ENCODE peak calls at places on chromosomes 16 and 17, in nine cellular contexts. One of them, this sample, is unnamed.
A peak's percentile ranks its signal among the peaks of the same experiment; 100 is the strongest.

GRCh38 chr17:49523706-49524472 is 28.8 kb downstream of the NGFR start:
- DNase-seq in Calu3: peak; percentile 71
- DNase-seq in AG04450: no peak
- DNase-seq in left ventricle myocardium inferior: no peak
- DNase-seq in kidney epithelial cell: no peak
- DNase-seq in PC-3: peak; percentile 50
- DNase-seq in body of pancreas: no peak
- DNase-seq in psoas muscle: no peak
- DNase-seq in WTC11: peak; percentile 9
- DNase-seq in this sample: no peak

GRCh38 chr17:40542562-40543411 is 22.5 kb downstream of the CCR7 start:
- DNase-seq in Calu3: no peak
- DNase-seq in AG04450: peak; percentile 92
- DNase-seq in left ventricle myocardium inferior: peak; percentile 83
- DNase-seq in kidney epithelial cell: no peak
- DNase-seq in PC-3: no peak
- DNase-seq in body of pancreas: peak; percentile 44
- DNase-seq in psoas muscle: peak; percentile 88
- DNase-seq in WTC11: peak; percentile 7
- DNase-seq in this sample: peak; percentile 95

GRCh38 chr17:46772013-46772878 is 46.2 kb downstream of the WNT3 start:
- DNase-seq in Calu3: peak; percentile 65
- DNase-seq in AG04450: no peak
- DNase-seq in left ventricle myocardium inferior: peak; percentile 35
- DNase-seq in kidney epithelial cell: no peak
- DNase-seq in PC-3: peak; percentile 77
- DNase-seq in body of pancreas: peak; percentile 53
- DNase-seq in psoas muscle: peak; percentile 35
- DNase-seq in WTC11: peak; percentile 81
- DNase-seq in this sample: peak; percentile 47

GRCh38 chr17:14545156-14545906 is 244.4 kb downstream of the HS3ST3B1 start:
- DNase-seq in Calu3: peak; percentile 32
- DNase-seq in AG04450: no peak
- DNase-seq in left ventricle myocardium inferior: no peak
- DNase-seq in kidney epithelial cell: no peak
- DNase-seq in PC-3: peak; percentile 48
- DNase-seq in body of pancreas: no peak
- DNase-seq in psoas muscle: no peak
- DNase-seq in WTC11: no peak
- DNase-seq in this sample: no peak

GRCh38 chr16:64238576-64238975 is 883.3 kb downstream of the CDH11 start:
- DNase-seq in Calu3: no peak
- DNase-seq in AG04450: no peak
- DNase-seq in left ventricle myocardium inferior: no peak
- DNase-seq in kidney epithelial cell: no peak
- DNase-seq in PC-3: peak; percentile 74
- DNase-seq in body of pancreas: no peak
- DNase-seq in psoas muscle: no peak
- DNase-seq in WTC11: no peak
- DNase-seq in this sample: no peak

GRCh38 chr16:16861546-16861945 is 482.6 kb downstream of the NPIPA7 start:
- DNase-seq in Calu3: peak; percentile 59
- DNase-seq in AG04450: peak; percentile 0
- DNase-seq in left ventricle myocardium inferior: no peak
- DNase-seq in kidney epithelial cell: no peak
- DNase-seq in PC-3: peak; percentile 34
- DNase-seq in body of pancreas: peak; percentile 56
- DNase-seq in psoas muscle: peak; percentile 19
- DNase-seq in WTC11: peak; percentile 60
- DNase-seq in this sample: peak; percentile 69

GRCh38 chr17:8647202-8647601 is 16.7 kb upstream of the MYH10 start:
- DNase-seq in Calu3: no peak
- DNase-seq in AG04450: no peak
- DNase-seq in left ventricle myocardium inferior: no peak
- DNase-seq in kidney epithelial cell: no peak
- DNase-seq in PC-3: no peak
- DNase-seq in body of pancreas: no peak
- DNase-seq in psoas muscle: no peak
- DNase-seq in WTC11: no peak
- DNase-seq in this sample: no peak

GRCh38 chr17:79976451-79976850 is 59.2 kb downstream of the TBC1D16 start:
- DNase-seq in Calu3: no peak
- DNase-seq in AG04450: no peak
- DNase-seq in left ventricle myocardium inferior: no peak
- DNase-seq in kidney epithelial cell: no peak
- DNase-seq in PC-3: no peak
- DNase-seq in body of pancreas: peak; percentile 6
- DNase-seq in psoas muscle: no peak
- DNase-seq in WTC11: no peak
- DNase-seq in this sample: peak; percentile 42

GRCh38 chr17:36722121-36722902 is 120.9 kb downstream of the MRM1 start:
- DNase-seq in Calu3: peak; percentile 58
- DNase-seq in AG04450: no peak
- DNase-seq in left ventricle myocardium inferior: peak; percentile 44
- DNase-seq in kidney epithelial cell: no peak
- DNase-seq in PC-3: peak; percentile 33
- DNase-seq in body of pancreas: peak; percentile 21
- DNase-seq in psoas muscle: peak; percentile 54
- DNase-seq in WTC11: peak; percentile 68
- DNase-seq in this sample: peak; percentile 65

GRCh38 chr16:69771651-69771967 is 9.5 kb downstream of the WWP2 start:
- DNase-seq in Calu3: no peak
- DNase-seq in AG04450: no peak
- DNase-seq in left ventricle myocardium inferior: no peak
- DNase-seq in kidney epithelial cell: no peak
- DNase-seq in PC-3: no peak
- DNase-seq in body of pancreas: no peak
- DNase-seq in psoas muscle: no peak
- DNase-seq in WTC11: no peak
- DNase-seq in this sample: no peak

GRCh38 chr16:83652898-83653297 is 154.9 kb upstream of the HSBP1 start:
- DNase-seq in Calu3: no peak
- DNase-seq in AG04450: no peak
- DNase-seq in left ventricle myocardium inferior: no peak
- DNase-seq in kidney epithelial cell: no peak
- DNase-seq in PC-3: no peak
- DNase-seq in body of pancreas: no peak
- DNase-seq in psoas muscle: no peak
- DNase-seq in WTC11: no peak
- DNase-seq in this sample: no peak

GRCh38 chr16:35559911-35560636 is 2100.7 kb downstream of the TP53TG3F start:
- DNase-seq in Calu3: no peak
- DNase-seq in AG04450: no peak
- DNase-seq in left ventricle myocardium inferior: no peak
- DNase-seq in kidney epithelial cell: no peak
- DNase-seq in PC-3: peak; percentile 28
- DNase-seq in body of pancreas: no peak
- DNase-seq in psoas muscle: no peak
- DNase-seq in WTC11: no peak
- DNase-seq in this sample: no peak

GRCh38 chr17:83195330-83196087 is 116.1 kb downstream of the METRNL start:
- DNase-seq in Calu3: no peak
- DNase-seq in AG04450: no peak
- DNase-seq in left ventricle myocardium inferior: peak; percentile 60
- DNase-seq in kidney epithelial cell: no peak
- DNase-seq in PC-3: no peak
- DNase-seq in body of pancreas: no peak
- DNase-seq in psoas muscle: peak; percentile 65
- DNase-seq in WTC11: no peak
- DNase-seq in this sample: no peak

GRCh38 chr17:34626141-34626681 is 46.8 kb downstream of the TMEM132E start:
- DNase-seq in Calu3: no peak
- DNase-seq in AG04450: no peak
- DNase-seq in left ventricle myocardium inferior: no peak
- DNase-seq in kidney epithelial cell: no peak
- DNase-seq in PC-3: no peak
- DNase-seq in body of pancreas: peak; percentile 16
- DNase-seq in psoas muscle: no peak
- DNase-seq in WTC11: peak; percentile 44
- DNase-seq in this sample: no peak

GRCh38 chr16:17026600-17027242 is 444.0 kb downstream of the XYLT1 start:
- DNase-seq in Calu3: no peak
- DNase-seq in AG04450: no peak
- DNase-seq in left ventricle myocardium inferior: no peak
- DNase-seq in kidney epithelial cell: no peak
- DNase-seq in PC-3: no peak
- DNase-seq in body of pancreas: no peak
- DNase-seq in psoas muscle: no peak
- DNase-seq in WTC11: no peak
- DNase-seq in this sample: no peak

GRCh38 chr16:84810518-84811273 is 9.1 kb upstream of the CRISPLD2 start:
- DNase-seq in Calu3: no peak
- DNase-seq in AG04450: no peak
- DNase-seq in left ventricle myocardium inferior: no peak
- DNase-seq in kidney epithelial cell: no peak
- DNase-seq in PC-3: no peak
- DNase-seq in body of pancreas: no peak
- DNase-seq in psoas muscle: peak; percentile 52
- DNase-seq in WTC11: no peak
- DNase-seq in this sample: no peak

GRCh38 chr16:72876221-72876620 is 171.7 kb downstream of the ZFHX3 start:
- DNase-seq in Calu3: no peak
- DNase-seq in AG04450: peak; percentile 73
- DNase-seq in left ventricle myocardium inferior: peak; percentile 75
- DNase-seq in kidney epithelial cell: peak; percentile 14
- DNase-seq in PC-3: no peak
- DNase-seq in body of pancreas: no peak
- DNase-seq in psoas muscle: peak; percentile 74
- DNase-seq in WTC11: no peak
- DNase-seq in this sample: peak; percentile 48

GRCh38 chr16:68776821-68777485 is 39.9 kb downstream of the CDH1 start:
- DNase-seq in Calu3: no peak
- DNase-seq in AG04450: no peak
- DNase-seq in left ventricle myocardium inferior: no peak
- DNase-seq in kidney epithelial cell: no peak
- DNase-seq in PC-3: no peak
- DNase-seq in body of pancreas: no peak
- DNase-seq in psoas muscle: no peak
- DNase-seq in WTC11: no peak
- DNase-seq in this sample: no peak

GRCh38 chr16:71368958-71369357 is 10.4 kb downstream of the CALB2 start:
- DNase-seq in Calu3: no peak
- DNase-seq in AG04450: no peak
- DNase-seq in left ventricle myocardium inferior: no peak
- DNase-seq in kidney epithelial cell: no peak
- DNase-seq in PC-3: no peak
- DNase-seq in body of pancreas: no peak
- DNase-seq in psoas muscle: no peak
- DNase-seq in WTC11: no peak
- DNase-seq in this sample: no peak

GRCh38 chr16:71364306-71364705 is 5.8 kb downstream of the CALB2 start:
- DNase-seq in Calu3: no peak
- DNase-seq in AG04450: no peak
- DNase-seq in left ventricle myocardium inferior: no peak
- DNase-seq in kidney epithelial cell: no peak
- DNase-seq in PC-3: no peak
- DNase-seq in body of pancreas: no peak
- DNase-seq in psoas muscle: no peak
- DNase-seq in WTC11: no peak
- DNase-seq in this sample: peak; percentile 47

GRCh38 chr16:71365021-71365420 is 6.5 kb downstream of the CALB2 start:
- DNase-seq in Calu3: no peak
- DNase-seq in AG04450: no peak
- DNase-seq in left ventricle myocardium inferior: no peak
- DNase-seq in kidney epithelial cell: no peak
- DNase-seq in PC-3: no peak
- DNase-seq in body of pancreas: no peak
- DNase-seq in psoas muscle: no peak
- DNase-seq in WTC11: no peak
- DNase-seq in this sample: no peak

GRCh38 chr16:71369494-71369893 is 11.0 kb downstream of the CALB2 start:
- DNase-seq in Calu3: no peak
- DNase-seq in AG04450: no peak
- DNase-seq in left ventricle myocardium inferior: no peak
- DNase-seq in kidney epithelial cell: no peak
- DNase-seq in PC-3: no peak
- DNase-seq in body of pancreas: no peak
- DNase-seq in psoas muscle: no peak
- DNase-seq in WTC11: no peak
- DNase-seq in this sample: no peak

GRCh38 chr16:71367243-71367976 is 8.9 kb downstream of the CALB2 start:
- DNase-seq in Calu3: peak; percentile 83
- DNase-seq in AG04450: no peak
- DNase-seq in left ventricle myocardium inferior: no peak
- DNase-seq in kidney epithelial cell: no peak
- DNase-seq in PC-3: peak; percentile 52
- DNase-seq in body of pancreas: peak; percentile 47
- DNase-seq in psoas muscle: peak; percentile 27
- DNase-seq in WTC11: peak; percentile 92
- DNase-seq in this sample: peak; percentile 63
- TF ChIP-seq CTCF in Calu3: peak; percentile 79
- TF ChIP-seq CTCF in AG04450: peak; percentile 53
- TF ChIP-seq CTCF in left ventricle myocardium inferior: peak; percentile 44
- TF ChIP-seq CTCF in kidney epithelial cell: peak; percentile 66
- TF ChIP-seq CTCF in PC-3: peak; percentile 69
- TF ChIP-seq CTCF in body of pancreas: peak; percentile 23
- TF ChIP-seq CTCF in psoas muscle: no peak
- TF ChIP-seq CTCF in WTC11: peak; percentile 80
- TF ChIP-seq CTCF in this sample: peak; percentile 22

GRCh38 chr17:44137891-44138709 is 3.6 kb upstream of the HROB start:
- DNase-seq in Calu3: peak; percentile 91
- DNase-seq in AG04450: peak; percentile 98
- DNase-seq in left ventricle myocardium inferior: peak; percentile 63
- DNase-seq in kidney epithelial cell: peak; percentile 98
- DNase-seq in PC-3: peak; percentile 99
- DNase-seq in body of pancreas: peak; percentile 68
- DNase-seq in psoas muscle: peak; percentile 89
- DNase-seq in WTC11: peak; percentile 60
- DNase-seq in this sample: peak; percentile 97
- TF ChIP-seq CTCF in Calu3: peak; percentile 14
- TF ChIP-seq CTCF in AG04450: no peak
- TF ChIP-seq CTCF in left ventricle myocardium inferior: no peak
- TF ChIP-seq CTCF in kidney epithelial cell: no peak
- TF ChIP-seq CTCF in PC-3: no peak
- TF ChIP-seq CTCF in body of pancreas: no peak
- TF ChIP-seq CTCF in psoas muscle: no peak
- TF ChIP-seq CTCF in WTC11: no peak
- TF ChIP-seq CTCF in this sample: no peak

DNA sequence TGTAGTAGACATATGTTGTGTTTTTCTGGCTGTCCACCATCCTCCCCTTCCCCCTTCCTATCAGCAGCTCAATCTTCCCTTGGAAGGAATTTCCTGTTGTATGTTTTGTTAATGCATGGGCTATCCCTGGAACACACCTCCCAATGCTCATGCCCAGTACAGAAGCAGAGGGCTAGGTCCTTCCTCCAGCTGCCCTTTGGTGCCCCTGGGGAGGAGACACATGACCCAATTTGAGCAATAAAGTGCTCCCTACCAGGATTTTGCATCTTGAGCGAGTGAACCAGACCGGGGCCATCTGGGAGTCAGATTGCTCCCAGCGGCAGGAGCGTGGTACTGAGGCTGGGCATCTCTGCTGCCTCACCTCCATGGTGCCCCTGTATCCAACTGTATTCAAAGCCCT is 141.5 kb upstream of the MED13 start:
- DNase-seq in Calu3: no peak
- DNase-seq in AG04450: no peak
- DNase-seq in left ventricle myocardium inferior: no peak
- DNase-seq in kidney epithelial cell: no peak
- DNase-seq in PC-3: no peak
- DNase-seq in body of pancreas: no peak
- DNase-seq in psoas muscle: no peak
- DNase-seq in WTC11: no peak
- DNase-seq in this sample: no peak
- TF ChIP-seq CTCF in Calu3: no peak
- TF ChIP-seq CTCF in AG04450: no peak
- TF ChIP-seq CTCF in left ventricle myocardium inferior: no peak
- TF ChIP-seq CTCF in kidney epithelial cell: no peak
- TF ChIP-seq CTCF in PC-3: no peak
- TF ChIP-seq CTCF in body of pancreas: no peak
- TF ChIP-seq CTCF in psoas muscle: no peak
- TF ChIP-seq CTCF in WTC11: no peak
- TF ChIP-seq CTCF in this sample: no peak

GRCh38 chr17:17140590-17140980 is 65.5 kb downstream of the PLD6 start:
- DNase-seq in Calu3: no peak
- DNase-seq in AG04450: peak; percentile 34
- DNase-seq in left ventricle myocardium inferior: no peak
- DNase-seq in kidney epithelial cell: peak; percentile 45
- DNase-seq in PC-3: peak; percentile 85
- DNase-seq in body of pancreas: no peak
- DNase-seq in psoas muscle: peak; percentile 5
- DNase-seq in WTC11: no peak
- DNase-seq in this sample: peak; percentile 77
- TF ChIP-seq CTCF in Calu3: no peak
- TF ChIP-seq CTCF in AG04450: peak; percentile 38
- TF ChIP-seq CTCF in left ventricle myocardium inferior: no peak
- TF ChIP-seq CTCF in kidney epithelial cell: peak; percentile 23
- TF ChIP-seq CTCF in PC-3: no peak
- TF ChIP-seq CTCF in body of pancreas: no peak
- TF ChIP-seq CTCF in psoas muscle: no peak
- TF ChIP-seq CTCF in WTC11: no peak
- TF ChIP-seq CTCF in this sample: no peak

This sample was measured in adrenal gland.